ENCODE peak calls at places on chromosomes 12 and 14, in eight cellular contexts. M is gastrocnemius medialis; K is OCI-LY7; B is A549; V is left lung; E is right lobe of liver; I is CD8-positive, alpha-beta memory T cell; N is lower lobe of right lung. H is an unnamed sample.

GRCh38 chr12:114625294-114625851 is 58.6 kb downstream of the TBX3 start:
- DNase-seq in M (no peak), K (peak; percentile 56), B (peak; percentile 90), V (no peak), E (peak; percentile 50), I (no peak), N (no peak), H (peak; percentile 71)

GRCh38 chr14:95026851-95027463 is 130.4 kb downstream of the DICER1 start:
- DNase-seq in M (no peak), K (no peak), B (no peak), V (no peak), E (no peak), I (no peak), N (no peak), H (no peak)

GRCh38 chr14:61662437-61663311 is 32.6 kb upstream of the HIF1A start:
- DNase-seq in M (no peak), K (peak; percentile 81), B (peak; percentile 76), V (peak; percentile 46), E (no peak), I (peak; percentile 66), N (no peak), H (peak; percentile 44)

GRCh38 chr14:98170580-98170979 is 1101.4 kb downstream of the BCL11B start:
- DNase-seq in M (no peak), K (no peak), B (no peak), V (no peak), E (no peak), I (no peak), N (no peak), H (no peak)

GRCh38 chr12:3712209-3712992 is 40.5 kb downstream of the CRACR2A start:
- DNase-seq in M (no peak), K (no peak), B (no peak), V (no peak), E (no peak), I (no peak), N (no peak), H (no peak)

GRCh38 chr12:60803147-60803546 is 1207.3 kb downstream of the SLC16A7 start:
- DNase-seq in M (no peak), K (no peak), B (no peak), V (no peak), E (no peak), I (no peak), N (no peak), H (no peak)

GRCh38 chr12:68793436-68793835 is 14.5 kb upstream of the MDM2 start:
- DNase-seq in M (no peak), K (no peak), B (no peak), V (no peak), E (no peak), I (no peak), N (no peak), H (peak; percentile 92)

GRCh38 chr12:127149226-127149964 is 1117.6 kb upstream of the TMEM132C start:
- DNase-seq in M (no peak), K (no peak), B (no peak), V (no peak), E (no peak), I (no peak), N (no peak), H (peak; percentile 7)

GRCh38 chr14:68449565-68450295 is 343.1 kb downstream of the ZFP36L1 start:
- DNase-seq in M (no peak), K (peak; percentile 42), B (no peak), V (no peak), E (no peak), I (no peak), N (no peak), H (no peak)

GRCh38 chr14:36057452-36058142 is 118.9 kb downstream of the PTCSC3 start:
- DNase-seq in M (no peak), K (no peak), B (no peak), V (no peak), E (no peak), I (no peak), N (no peak), H (peak; percentile 76)

GRCh38 chr12:45369065-45369464 is 153.2 kb downstream of the ANO6 start:
- DNase-seq in M (no peak), K (no peak), B (peak; percentile 40), V (no peak), E (no peak), I (no peak), N (no peak), H (no peak)

GRCh38 chr12:52543985-52544888 is 8.7 kb downstream of the KRT71 start:
- DNase-seq in M (no peak), K (no peak), B (peak; percentile 18), V (no peak), E (no peak), I (no peak), N (no peak), H (no peak)

GRCh38 chr12:44154128-44154527 is 318.2 kb downstream of the TMEM117 start:
- DNase-seq in M (no peak), K (no peak), B (no peak), V (no peak), E (no peak), I (no peak), N (no peak), H (no peak)

GRCh38 chr12:92002673-92003382 is 142.8 kb downstream of the BTG1 start:
- DNase-seq in M (no peak), K (no peak), B (no peak), V (no peak), E (no peak), I (no peak), N (no peak), H (no peak)

GRCh38 chr14:54761835-54762234 is 140.8 kb downstream of the GCH1 start:
- DNase-seq in M (no peak), K (no peak), B (no peak), V (no peak), E (no peak), I (no peak), N (no peak), H (no peak)

GRCh38 chr14:96502621-96503251 is 554 bp downstream of the PAPOLA start:
- DNase-seq in M (peak; percentile 30), K (peak; percentile 74), B (peak; percentile 41), V (peak; percentile 78), E (peak; percentile 75), I (no peak), N (peak; percentile 84), H (peak; percentile 49)

GRCh38 chr12:132523576-132524331 is 33.8 kb downstream of the FBRSL1 start:
- DNase-seq in M (peak; percentile 16), K (peak; percentile 59), B (peak; percentile 69), V (peak; percentile 69), E (peak; percentile 69), I (peak; percentile 58), N (peak; percentile 81), H (peak; percentile 23)

GRCh38 chr12:28507055-28507454 is 316.8 kb downstream of the CCDC91 start:
- DNase-seq in M (no peak), K (no peak), B (no peak), V (no peak), E (no peak), I (no peak), N (no peak), H (no peak)

GRCh38 chr14:92425101-92425500 is 88.5 kb upstream of the RIN3 start:
- DNase-seq in M (no peak), K (no peak), B (peak; percentile 62), V (no peak), E (no peak), I (no peak), N (no peak), H (no peak)

GRCh38 chr14:64998455-64998931 is 11.8 kb downstream of the FNTB start:
- DNase-seq in M (no peak), K (no peak), B (no peak), V (no peak), E (no peak), I (no peak), N (no peak), H (no peak)

GRCh38 chr14:91911474-91912032 is 35.9 kb downstream of the FBLN5 start:
- DNase-seq in M (no peak), K (peak; percentile 58), B (peak; percentile 68), V (peak; percentile 49), E (no peak), I (peak; percentile 52), N (no peak), H (no peak)

GRCh38 chr14:77098470-77099353 is 654 bp downstream of the CIPC start:
- DNase-seq in M (peak; percentile 64), K (peak; percentile 20), B (no peak), V (no peak), E (peak; percentile 66), I (no peak), N (peak; percentile 72), H (no peak)

GRCh38 chr14:77097689-77098469 is at the start of gene CIPC:
- DNase-seq in M (peak; percentile 100), K (peak; percentile 99), B (peak; percentile 99), V (peak; percentile 100), E (peak; percentile 100), I (peak; percentile 99), N (peak; percentile 100), H (peak; percentile 99)

GRCh38 chr14:77100961-77101360 is 2.9 kb downstream of the CIPC start:
- DNase-seq in M (no peak), K (peak; percentile 69), B (no peak), V (no peak), E (no peak), I (no peak), N (no peak), H (no peak)

GRCh38 chr14:77097006-77097688 is 911 bp upstream of the CIPC start:
- DNase-seq in M (no peak), K (no peak), B (no peak), V (no peak), E (no peak), I (no peak), N (no peak), H (no peak)

GRCh38 chr14:77099425-77100167 is 1.5 kb downstream of the CIPC start:
- DNase-seq in M (no peak), K (no peak), B (no peak), V (no peak), E (no peak), I (no peak), N (no peak), H (peak; percentile 28)
- H3K27ac ChIP-seq in M (peak overlapping the region; percentile 99), K (peak overlapping the region; percentile 53), B (no peak overlapping the region), V (peak overlapping the region; percentile 97), E (peak overlapping the region; percentile 84), I (no peak overlapping the region), N (peak overlapping the region; percentile 94), H (no peak overlapping the region)

GRCh38 chr12:6810758-6811157 is 10.9 kb upstream of the GPR162 start:
- DNase-seq in M (no peak), K (no peak), B (no peak), V (no peak), E (no peak), I (no peak), N (no peak), H (no peak)
- H3K4me3 ChIP-seq in M (no peak overlapping the region), K (no peak overlapping the region), B (no peak overlapping the region), V (no peak overlapping the region), E (no peak overlapping the region), I (no peak overlapping the region), N (no peak overlapping the region), H (no peak overlapping the region)

DNA sequence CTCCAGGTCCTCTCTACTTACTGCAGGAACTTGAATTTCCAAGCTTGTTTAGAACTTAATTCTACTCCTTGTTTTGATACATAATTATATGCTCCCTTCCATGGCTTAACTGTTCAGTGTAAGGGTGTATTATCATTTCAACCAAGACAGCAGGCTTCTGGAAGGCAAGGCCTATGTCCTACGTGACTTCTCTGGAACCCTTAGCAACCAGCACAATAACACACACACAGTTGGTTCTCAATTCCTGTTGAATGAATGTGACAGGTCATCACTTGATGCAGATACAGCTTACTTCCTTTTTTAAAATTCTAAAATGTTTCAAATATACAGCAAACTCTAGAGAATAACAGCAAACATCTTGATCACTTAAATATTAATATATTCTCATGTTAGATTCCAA is 77.7 kb upstream of the COCH start:
- DNase-seq in M (no peak), K (no peak), B (no peak), V (no peak), E (no peak), I (no peak), N (no peak), H (no peak)
- H3K27ac ChIP-seq in M (no peak overlapping the region), K (no peak overlapping the region), B (no peak overlapping the region), V (no peak overlapping the region), E (no peak overlapping the region), I (no peak overlapping the region), N (peak overlapping the region; percentile 15), H (no peak overlapping the region)

GRCh38 chr14:103529383-103530365 is 678 bp downstream of the TRMT61A start:
- DNase-seq in M (no peak), K (no peak), B (no peak), V (no peak), E (no peak), I (no peak), N (no peak), H (no peak)
- H3K4me3 ChIP-seq in M (peak overlapping the region; percentile 97), K (peak overlapping the region; percentile 92), B (peak overlapping the region; percentile 100), V (peak overlapping the region; percentile 99), E (peak overlapping the region; percentile 87), I (peak overlapping the region; percentile 98), N (peak overlapping the region; percentile 98), H (peak overlapping the region; percentile 97)